ENCODE peak calls at places on chromosomes 5 and 9, in nine cellular contexts. H is NCI-H1092; G is left colon; S is NCI-H1436; E is activated CD4-positive, CD25-positive, alpha-beta regulatory T cell; J is body of pancreas; D is lower leg skin; Z is Calu3; A is HTR-8/SVneo. F is an unnamed sample.
A peak's percentile ranks its signal among the peaks of the same experiment; 100 is the strongest.

GRCh38 chr5:73482383-73483193 is 15.7 kb upstream of the BTF3 start:
- DNase-seq in H (peak; percentile 40), G (no peak), S (peak; percentile 4), E (no peak), J (no peak), D (no peak), Z (no peak), A (no peak), F (no peak)

GRCh38 chr9:68505681-68506409 is 34.8 kb downstream of the TMEM252 start:
- DNase-seq in H (no peak), G (no peak), S (no peak), E (no peak), J (no peak), D (no peak), Z (no peak), A (no peak), F (no peak)

GRCh38 chr5:1856596-1857255 is 26.0 kb downstream of the IRX4 start:
- DNase-seq in H (no peak), G (no peak), S (no peak), E (no peak), J (no peak), D (no peak), Z (no peak), A (no peak), F (no peak)

GRCh38 chr9:95025213-95026170 is 292.0 kb downstream of the FANCC start:
- DNase-seq in H (no peak), G (peak; percentile 52), S (no peak), E (no peak), J (peak; percentile 90), D (no peak), Z (peak; percentile 80), A (peak; percentile 67), F (no peak)

GRCh38 chr5:151087475-151087874 is 6.6 kb upstream of the TNIP1 start:
- DNase-seq in H (no peak), G (no peak), S (no peak), E (no peak), J (no peak), D (no peak), Z (no peak), A (no peak), F (no peak)

GRCh38 chr9:90684776-90685175 is 42.2 kb upstream of the DIRAS2 start:
- DNase-seq in H (no peak), G (no peak), S (no peak), E (no peak), J (no peak), D (no peak), Z (no peak), A (no peak), F (no peak)

GRCh38 chr9:93184439-93185221 is 691 bp downstream of the WNK2 start:
- DNase-seq in H (peak; percentile 11), G (no peak), S (no peak), E (no peak), J (peak; percentile 49), D (no peak), Z (peak; percentile 34), A (no peak), F (no peak)

GRCh38 chr5:14491505-14491904 is 90.1 kb upstream of the OTULINL start:
- DNase-seq in H (no peak), G (no peak), S (no peak), E (no peak), J (no peak), D (no peak), Z (no peak), A (no peak), F (no peak)

GRCh38 chr5:177981296-177982071 is 14.6 kb downstream of the PROP1 start:
- DNase-seq in H (no peak), G (no peak), S (no peak), E (no peak), J (no peak), D (no peak), Z (no peak), A (no peak), F (no peak)

GRCh38 chr5:51829226-51829625 is 446.0 kb downstream of the ISL1 start:
- DNase-seq in H (no peak), G (no peak), S (no peak), E (no peak), J (no peak), D (no peak), Z (peak; percentile 18), A (peak; percentile 21), F (no peak)

GRCh38 chr9:108854094-108854493 is 1.7 kb downstream of the ACTL7B start:
- DNase-seq in H (no peak), G (no peak), S (no peak), E (no peak), J (no peak), D (no peak), Z (no peak), A (no peak), F (no peak)

GRCh38 chr5:45512521-45512920 is 183.7 kb downstream of the HCN1 start:
- DNase-seq in H (no peak), G (no peak), S (no peak), E (no peak), J (no peak), D (no peak), Z (no peak), A (no peak), F (no peak)

GRCh38 chr5:31113101-31113500 is 80.4 kb upstream of the CDH6 start:
- DNase-seq in H (no peak), G (no peak), S (no peak), E (no peak), J (no peak), D (no peak), Z (no peak), A (peak; percentile 41), F (no peak)

GRCh38 chr9:109232449-109232848 is 65.4 kb upstream of the FRRS1L start:
- DNase-seq in H (no peak), G (no peak), S (no peak), E (no peak), J (no peak), D (no peak), Z (no peak), A (no peak), F (no peak)

GRCh38 chr9:126419475-126419874 is 92.8 kb downstream of the MVB12B start:
- DNase-seq in H (no peak), G (no peak), S (peak; percentile 22), E (no peak), J (no peak), D (no peak), Z (peak; percentile 14), A (no peak), F (no peak)

GRCh38 chr5:135024956-135025729 is 8.9 kb downstream of the PITX1 start:
- DNase-seq in H (no peak), G (no peak), S (no peak), E (no peak), J (no peak), D (no peak), Z (peak; percentile 87), A (no peak), F (no peak)

GRCh38 chr9:134537891-134538520 is 103.6 kb upstream of the COL5A1 start:
- DNase-seq in H (no peak), G (no peak), S (no peak), E (no peak), J (no peak), D (no peak), Z (no peak), A (no peak), F (no peak)

GRCh38 chr9:93517331-93517730 is 59.1 kb upstream of the PHF2 start:
- DNase-seq in H (no peak), G (no peak), S (no peak), E (no peak), J (no peak), D (no peak), Z (no peak), A (no peak), F (no peak)

GRCh38 chr9:129987047-129987446 is 55.9 kb downstream of the FNBP1 start:
- DNase-seq in H (no peak), G (no peak), S (no peak), E (no peak), J (no peak), D (no peak), Z (no peak), A (no peak), F (no peak)